ENCODE peak calls at places on chromosomes 13 and 19, in ten cellular contexts. X, F, C, S, T, E, M, R, A and I are unnamed samples.

GRCh38 chr19:11821474-11821873 is 7.4 kb downstream of the ZNF440 start:
- DNase-seq in X (no peak), F (no peak), C (no peak), S (no peak), T (no peak), E (no peak), M (no peak), R (no peak), A (no peak), I (no peak)

GRCh38 chr19:17931532-17932191 is 1.2 kb upstream of the CCDC124 start:
- DNase-seq in X (peak; percentile 94), F (no peak), C (no peak), S (no peak), T (no peak), E (no peak), M (no peak), R (no peak), A (no peak), I (peak; percentile 93)

GRCh38 chr19:39846678-39847486 is 703 bp upstream of the FBL start:
- DNase-seq in X (peak; percentile 48), F (no peak), C (no peak), S (no peak), T (no peak), E (peak; percentile 53), M (no peak), R (no peak), A (no peak), I (peak; percentile 59)

GRCh38 chr13:33341861-33342452 is 56.4 kb upstream of the STARD13 start:
- DNase-seq in X (no peak), F (no peak), C (no peak), S (no peak), T (no peak), E (no peak), M (no peak), R (no peak), A (no peak), I (no peak)

GRCh38 chr19:37304190-37304883 is 66.6 kb upstream of the ZNF527 start:
- DNase-seq in X (no peak), F (no peak), C (no peak), S (no peak), T (peak; percentile 75), E (no peak), M (peak; percentile 43), R (no peak), A (peak; percentile 81), I (peak; percentile 22)

GRCh38 chr19:30070970-30071632 is 129.1 kb downstream of the URI1 start:
- DNase-seq in X (no peak), F (no peak), C (peak; percentile 37), S (no peak), T (peak; percentile 62), E (no peak), M (no peak), R (no peak), A (peak; percentile 51), I (peak; percentile 57)

GRCh38 chr13:36244990-36245389 is 30.6 kb upstream of the SOHLH2 start:
- DNase-seq in X (no peak), F (no peak), C (no peak), S (no peak), T (no peak), E (no peak), M (no peak), R (no peak), A (no peak), I (no peak)

GRCh38 chr19:43438291-43439162 is 23.8 kb downstream of the TEX101 start:
- DNase-seq in X (no peak), F (peak; percentile 92), C (no peak), S (peak; percentile 28), T (peak; percentile 61), E (peak; percentile 65), M (no peak), R (no peak), A (peak; percentile 81), I (no peak)

GRCh38 chr13:58018020-58018419 is 386.5 kb downstream of the PCDH17 start:
- DNase-seq in X (no peak), F (no peak), C (no peak), S (no peak), T (no peak), E (no peak), M (no peak), R (no peak), A (no peak), I (no peak)

GRCh38 chr13:99380921-99381645 is 73.9 kb upstream of the GPR183 start:
- DNase-seq in X (no peak), F (no peak), C (no peak), S (no peak), T (no peak), E (no peak), M (no peak), R (no peak), A (no peak), I (no peak)

GRCh38 chr13:24459234-24459633 is 53.3 kb downstream of the PARP4 start:
- DNase-seq in X (no peak), F (peak; percentile 7), C (no peak), S (no peak), T (no peak), E (no peak), M (no peak), R (no peak), A (no peak), I (no peak)

GRCh38 chr19:55321466-55321865 is 3.7 kb downstream of the TMEM150B start:
- DNase-seq in X (no peak), F (no peak), C (no peak), S (no peak), T (no peak), E (peak; percentile 41), M (no peak), R (no peak), A (no peak), I (no peak)
- H3K4me3 ChIP-seq in X (no peak overlapping the region), F (no peak overlapping the region), C (no peak overlapping the region), S (no peak overlapping the region), T (peak overlapping the region; percentile 37), E (peak overlapping the region; percentile 10), M (no peak overlapping the region), R (peak overlapping the region; percentile 33), A (no peak overlapping the region), I (no peak overlapping the region)

DNA sequence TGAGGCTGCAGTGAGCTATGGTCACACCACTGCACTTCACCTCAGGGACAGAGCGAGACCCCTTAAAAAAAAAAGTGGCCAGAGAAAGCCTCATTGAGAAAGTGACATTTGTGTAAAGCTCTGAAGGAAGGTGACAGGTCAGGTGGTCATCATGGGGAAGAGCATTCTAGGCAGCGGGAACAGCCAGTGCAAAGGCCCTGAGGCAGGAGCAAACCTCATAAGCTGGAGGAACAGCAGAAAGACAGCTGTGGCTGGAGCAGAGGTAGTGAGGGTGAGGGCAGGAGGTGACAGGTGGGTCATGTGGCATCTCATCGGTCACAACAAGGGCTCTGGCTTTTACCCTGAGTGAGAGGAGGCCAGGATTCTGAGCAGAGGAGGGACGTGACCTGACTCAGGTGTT is 64.4 kb downstream of the RYR1 start:
- DNase-seq in X (no peak), F (no peak), C (no peak), S (no peak), T (no peak), E (no peak), M (no peak), R (no peak), A (no peak), I (no peak)
- H3K36me3 ChIP-seq in X (peaks cover 22% of the 10 kb centered on the region), F (no peaks in the 10 kb centered on the region), C (no peaks in the 10 kb centered on the region), S (no peaks in the 10 kb centered on the region), T (no peaks in the 10 kb centered on the region), E (no peaks in the 10 kb centered on the region), M (no peaks in the 10 kb centered on the region), R (no peaks in the 10 kb centered on the region), A (no peaks in the 10 kb centered on the region), I (peaks cover 10% of the 10 kb centered on the region)

GRCh38 chr13:37919329-37919880 is 49.8 kb upstream of the TRPC4 start:
- DNase-seq in X (no peak), F (no peak), C (no peak), S (no peak), T (no peak), E (no peak), M (no peak), R (no peak), A (no peak), I (no peak)
- H3K4me3 ChIP-seq in X (no peak overlapping the region), F (no peak overlapping the region), C (peak overlapping the region; percentile 20), S (no peak overlapping the region), T (peak overlapping the region; percentile 8), E (no peak overlapping the region), M (no peak overlapping the region), R (no peak overlapping the region), A (no peak overlapping the region), I (no peak overlapping the region)

DNA sequence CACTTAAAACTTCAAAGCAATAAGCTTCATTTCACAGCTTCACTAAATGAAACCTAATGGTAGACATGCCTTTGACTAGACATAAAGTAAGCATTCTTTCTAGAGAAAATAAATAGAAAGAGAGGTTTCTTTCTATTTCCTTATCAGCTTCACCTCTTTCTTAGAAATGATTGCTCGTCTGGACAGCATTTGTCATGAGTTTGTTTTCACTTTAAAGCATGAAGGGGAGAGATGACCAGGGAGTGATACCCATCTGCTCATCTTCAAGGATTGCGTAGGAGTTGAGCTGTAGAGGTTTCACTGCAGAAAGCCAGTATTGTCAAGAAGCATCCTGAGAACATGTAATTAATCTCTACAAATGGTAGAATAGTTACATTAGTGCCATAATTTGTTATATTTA is 61.3 kb downstream of the COL4A2 start:
- DNase-seq in X (no peak), F (no peak), C (no peak), S (no peak), T (no peak), E (no peak), M (no peak), R (no peak), A (no peak), I (no peak)
- H3K36me3 ChIP-seq in X (no peaks in the 10 kb centered on the region), F (no peaks in the 10 kb centered on the region), C (no peaks in the 10 kb centered on the region), S (no peaks in the 10 kb centered on the region), T (no peaks in the 10 kb centered on the region), E (no peaks in the 10 kb centered on the region), M (no peaks in the 10 kb centered on the region), R (no peaks in the 10 kb centered on the region), A (peaks cover 11% of the 10 kb centered on the region), I (no peaks in the 10 kb centered on the region)